ENCODE peak calls at places on chromosomes 13 and 19, in ten cellular contexts. T, H, D, J, L, E, O, Q, V and M are unnamed samples.
A peak's percentile ranks its signal among the peaks of the same experiment; 100 is the strongest.

GRCh38 chr19:1445185-1445931 is 4.6 kb upstream of the APC2 start:
- DNase-seq in T (peak; percentile 95), H (peak; percentile 71), D (peak; percentile 52), J (peak; percentile 41), L (peak; percentile 78), E (peak; percentile 46), O (peak; percentile 85), Q (peak; percentile 71), V (peak; percentile 53), M (peak; percentile 54)

GRCh38 chr13:105213512-105213911 is 1322.0 kb downstream of the EFNB2 start:
- DNase-seq in T (no peak), H (no peak), D (no peak), J (no peak), L (no peak), E (no peak), O (no peak), Q (no peak), V (no peak), M (no peak)

GRCh38 chr13:27808866-27809546 is 16.7 kb downstream of the GSX1 start:
- DNase-seq in T (no peak), H (no peak), D (no peak), J (no peak), L (no peak), E (peak; percentile 75), O (no peak), Q (peak; percentile 60), V (no peak), M (peak; percentile 34)

GRCh38 chr13:99064624-99065249 is 86.9 kb upstream of the DOCK9 start:
- DNase-seq in T (no peak), H (no peak), D (no peak), J (no peak), L (no peak), E (no peak), O (no peak), Q (no peak), V (no peak), M (no peak)

GRCh38 chr19:1067341-1068103 is 555 bp downstream of the ARHGAP45 start:
- DNase-seq in T (no peak), H (no peak), D (no peak), J (no peak), L (no peak), E (no peak), O (no peak), Q (no peak), V (no peak), M (no peak)

GRCh38 chr13:97226788-97227627 is 4.9 kb downstream of the MBNL2 start:
- DNase-seq in T (no peak), H (no peak), D (peak; percentile 84), J (peak; percentile 43), L (peak; percentile 40), E (no peak), O (peak; percentile 82), Q (no peak), V (no peak), M (no peak)

GRCh38 chr13:108728370-108728769 is 99.0 kb downstream of the MYO16 start:
- DNase-seq in T (no peak), H (no peak), D (peak; percentile 58), J (no peak), L (no peak), E (no peak), O (no peak), Q (no peak), V (no peak), M (no peak)

GRCh38 chr19:49459388-49459787 is 6.4 kb downstream of the ALDH16A1 start:
- DNase-seq in T (no peak), H (no peak), D (no peak), J (no peak), L (no peak), E (no peak), O (no peak), Q (no peak), V (no peak), M (no peak)

GRCh38 chr19:38733241-38733492 is 11.1 kb downstream of the CAPN12 start:
- DNase-seq in T (no peak), H (no peak), D (no peak), J (no peak), L (peak; percentile 8), E (no peak), O (no peak), Q (no peak), V (no peak), M (no peak)

GRCh38 chr13:45575146-45575829 is 40.3 kb downstream of the ERICH6B start:
- DNase-seq in T (no peak), H (no peak), D (no peak), J (no peak), L (no peak), E (peak; percentile 9), O (no peak), Q (peak; percentile 15), V (no peak), M (peak; percentile 12)

GRCh38 chr13:51999525-51999924 is 11.7 kb downstream of the ATP7B start:
- DNase-seq in T (peak; percentile 40), H (no peak), D (no peak), J (no peak), L (no peak), E (no peak), O (no peak), Q (no peak), V (no peak), M (peak; percentile 66)

GRCh38 chr13:72953391-72953960 is 105.3 kb upstream of the KLF5 start:
- DNase-seq in T (no peak), H (no peak), D (peak; percentile 78), J (no peak), L (no peak), E (no peak), O (no peak), Q (no peak), V (no peak), M (no peak)

GRCh38 chr19:13024958-13025653 is 29.8 kb downstream of the NFIX start:
- DNase-seq in T (no peak), H (no peak), D (peak; percentile 43), J (peak; percentile 25), L (no peak), E (no peak), O (no peak), Q (no peak), V (no peak), M (no peak)

GRCh38 chr19:33809960-33810359 is 13.3 kb downstream of the KCTD15 start:
- DNase-seq in T (no peak), H (no peak), D (no peak), J (no peak), L (no peak), E (peak; percentile 76), O (no peak), Q (no peak), V (peak; percentile 51), M (peak; percentile 73)

GRCh38 chr19:3494559-3494958 is 5.9 kb downstream of the DOHH start:
- DNase-seq in T (no peak), H (no peak), D (no peak), J (no peak), L (peak; percentile 31), E (no peak), O (no peak), Q (no peak), V (no peak), M (no peak)

GRCh38 chr19:23822735-23823134 is 64.0 kb upstream of the ZNF681 start:
- DNase-seq in T (no peak), H (no peak), D (no peak), J (no peak), L (no peak), E (no peak), O (no peak), Q (peak; percentile 9), V (no peak), M (no peak)